ENCODE peak calls at places on chromosomes 11 and 22, in nine cellular contexts. F, A, D, O, L, G, J, E and Q are unnamed samples.

GRCh38 chr22:47571616-47572015 is 809.2 kb downstream of the TBC1D22A start:
- DNase-seq in G (no peak), E (no peak), L (no peak), J (no peak), A (no peak), O (no peak), D (no peak), F (no peak), Q (no peak)

GRCh38 chr22:39151329-39151975 is 1.0 kb downstream of the CBX7 start:
- DNase-seq in D (no peak), L (no peak), A (no peak), J (no peak), E (no peak), G (no peak), O (no peak), F (no peak), Q (no peak)

GRCh38 chr22:35681454-35682050 is 33.3 kb downstream of the APOL6 start:
- DNase-seq in E (no peak), J (no peak), F (no peak), D (no peak), A (no peak), L (no peak), O (no peak), G (no peak), Q (no peak)

GRCh38 chr22:37742374-37743092 is 45.7 kb downstream of the TRIOBP start:
- DNase-seq in D (peak), E (peak), F (no peak), G (no peak), O (peak), A (no peak), L (peak), J (no peak), Q (no peak)

GRCh38 chr11:117000741-117001096 is 97.5 kb downstream of the SIK3 start:
- DNase-seq in L (no peak), E (no peak), J (no peak), D (no peak), F (no peak), O (no peak), G (no peak), A (no peak), Q (no peak)

GRCh38 chr22:44732017-44732561 is 20.3 kb upstream of the ARHGAP8 start:
- DNase-seq in L (no peak), F (no peak), D (no peak), A (no peak), G (no peak), J (no peak), O (no peak), E (no peak), Q (peak)

GRCh38 chr11:107564877-107565218 is 687 bp downstream of the ALKBH8 start:
- DNase-seq in F (no peak), E (no peak), A (no peak), G (no peak), O (no peak), L (no peak), J (no peak), D (no peak), Q (no peak)

GRCh38 chr11:64090811-64091516 is 55.2 kb downstream of the FLRT1 start:
- DNase-seq in J (peak), D (peak), L (no peak), O (no peak), A (no peak), G (no peak), E (no peak), F (no peak), Q (no peak)

GRCh38 chr11:3796796-3797328 is 492 bp downstream of the NUP98 start:
- DNase-seq in O (no peak), J (no peak), D (no peak), G (no peak), L (no peak), F (no peak), A (no peak), E (no peak), Q (no peak)

GRCh38 chr11:77407613-77408012 is 66.3 kb downstream of the PAK1 start:
- DNase-seq in O (no peak), J (peak), L (peak), F (no peak), G (peak), A (no peak), E (peak), D (peak), Q (no peak)

GRCh38 chr11:134474942-134475341 is 62.9 kb upstream of the B3GAT1 start:
- DNase-seq in J (no peak), G (no peak), E (no peak), O (no peak), F (no peak), D (no peak), L (no peak), A (no peak), Q (no peak)

GRCh38 chr22:42433754-42434153 is 1.6 kb upstream of the NFAM1 start:
- DNase-seq in J (peak), E (no peak), L (no peak), G (peak), A (no peak), F (no peak), D (no peak), O (no peak), Q (no peak)

GRCh38 chr11:103699656-103700055 is 336.8 kb upstream of the DDI1 start:
- DNase-seq in E (no peak), A (no peak), G (no peak), F (no peak), O (no peak), L (no peak), D (no peak), J (no peak), Q (no peak)

GRCh38 chr11:78424334-78425270 is 7.0 kb upstream of the GAB2 start:
- DNase-seq in E (no peak), A (peak), L (no peak), D (peak), F (no peak), J (no peak), O (peak), G (no peak), Q (no peak)

GRCh38 chr22:24833881-24834495 is 28.0 kb downstream of the SGSM1 start:
- DNase-seq in D (no peak), L (no peak), F (no peak), G (no peak), E (no peak), A (no peak), J (no peak), O (no peak), Q (no peak)